ENCODE peak calls at places on chromosome 7, in six cellular contexts. Q is mammary epithelial cell; N is Ammon's horn; C is stimulated activated CD4-positive, alpha-beta T cell treated with anti-CD3 and anti-CD28 coated beads, TNF-alpha, amount 100 ng/mL, for 4 hours; I is aorta; W is iPS DF 6.9. A is an unnamed sample.

GRCh38 chr7:19508821-19509220 is 200.0 kb downstream of the POLR1F start:
- DNase-seq in Q (peak; percentile 7), N (no peak), C (no peak), I (no peak), W (no peak), A (no peak)

GRCh38 chr7:158743219-158743618 is 38.6 kb upstream of the NCAPG2 start:
- DNase-seq in Q (no peak), N (no peak), C (no peak), I (no peak), W (no peak), A (no peak)

GRCh38 chr7:27140108-27140842 is 3.2 kb downstream of the HOXA5 start:
- DNase-seq in Q (peak; percentile 54), N (no peak), C (no peak), I (no peak), W (no peak), A (no peak)

GRCh38 chr7:146096994-146097393 is 19.6 kb upstream of the CNTNAP2 start:
- DNase-seq in Q (no peak), N (no peak), C (no peak), I (no peak), W (peak; percentile 66), A (peak; percentile 38)

GRCh38 chr7:92880212-92881090 is 44.1 kb upstream of the CDK6 start:
- DNase-seq in Q (peak; percentile 18), N (peak; percentile 44), C (no peak), I (peak; percentile 70), W (peak; percentile 71), A (peak; percentile 64)

GRCh38 chr7:92404170-92404614 is 43.1 kb upstream of the GATAD1 start:
- DNase-seq in Q (no peak), N (no peak), C (no peak), I (no peak), W (no peak), A (no peak)

GRCh38 chr7:876972-877311 is 588 bp downstream of the GET4 start:
- DNase-seq in Q (peak; percentile 56), N (no peak), C (no peak), I (peak; percentile 86), W (no peak), A (no peak)

GRCh38 chr7:30760514-30761213 is 8.7 kb downstream of the INMT start:
- DNase-seq in Q (no peak), N (no peak), C (no peak), I (no peak), W (no peak), A (no peak)

GRCh38 chr7:150357277-150357676 is 11.3 kb upstream of the REPIN1 start:
- DNase-seq in Q (no peak), N (peak; percentile 2), C (peak; percentile 26), I (peak; percentile 64), W (no peak), A (no peak)

GRCh38 chr7:149855368-149856305 is 17.5 kb downstream of the ZNF862 start:
- DNase-seq in Q (peak; percentile 46), N (no peak), C (no peak), I (no peak), W (no peak), A (no peak)

GRCh38 chr7:42315631-42316030 is 78.6 kb upstream of the GLI3 start:
- DNase-seq in Q (peak; percentile 17), N (no peak), C (no peak), I (no peak), W (no peak), A (no peak)

GRCh38 chr7:155878250-155878649 is 66.0 kb upstream of the SHH start:
- DNase-seq in Q (no peak), N (no peak), C (no peak), I (no peak), W (no peak), A (no peak)

GRCh38 chr7:142066536-142066935 is 45.0 kb upstream of the MGAM2 start:
- DNase-seq in Q (no peak), N (no peak), C (no peak), I (no peak), W (no peak), A (no peak)

GRCh38 chr7:115844857-115845256 is 185.7 kb downstream of the TFEC start:
- DNase-seq in Q (no peak), N (no peak), C (no peak), I (no peak), W (no peak), A (no peak)

GRCh38 chr7:155230169-155230593 is 67.5 kb upstream of the INSIG1 start:
- DNase-seq in Q (peak; percentile 100), N (peak; percentile 91), C (no peak), I (no peak), W (no peak), A (no peak)

GRCh38 chr7:35694161-35694783 is 663 bp downstream of the HERPUD2 start:
- DNase-seq in Q (peak; percentile 34), N (no peak), C (no peak), I (no peak), W (no peak), A (no peak)

GRCh38 chr7:85471312-85471711 is 284.5 kb upstream of the SEMA3D start:
- DNase-seq in Q (no peak), N (no peak), C (no peak), I (no peak), W (no peak), A (no peak)

GRCh38 chr7:64879097-64879730 is 23.9 kb upstream of the ZNF273 start:
- DNase-seq in Q (no peak), N (no peak), C (no peak), I (no peak), W (no peak), A (no peak)

GRCh38 chr7:22700559-22701002 is 26.4 kb upstream of the IL6 start:
- DNase-seq in Q (no peak), N (peak; percentile 38), C (no peak), I (no peak), W (no peak), A (no peak)

GRCh38 chr7:32670105-32670504 is 174.8 kb downstream of the AVL9 start:
- DNase-seq in Q (peak; percentile 61), N (no peak), C (no peak), I (no peak), W (no peak), A (no peak)

GRCh38 chr7:133602291-133602690 is 349.4 kb downstream of the EXOC4 start:
- DNase-seq in Q (peak; percentile 26), N (peak; percentile 16), C (no peak), I (no peak), W (no peak), A (no peak)

GRCh38 chr7:47302560-47302959 is 279.4 kb downstream of the TNS3 start:
- DNase-seq in Q (no peak), N (peak; percentile 60), C (no peak), I (no peak), W (no peak), A (no peak)

GRCh38 chr7:115153770-115154468 is 232.0 kb downstream of the MDFIC start:
- DNase-seq in Q (no peak), N (no peak), C (no peak), I (no peak), W (no peak), A (no peak)

GRCh38 chr7:73718438-73718881 is 1.0 kb downstream of the STX1A start:
- DNase-seq in Q (peak; percentile 59), N (no peak), C (no peak), I (no peak), W (no peak), A (no peak)

GRCh38 chr7:115869225-115869624 is 161.3 kb downstream of the TFEC start:
- DNase-seq in Q (no peak), N (no peak), C (no peak), I (no peak), W (no peak), A (no peak)

GRCh38 chr7:157573244-157573643 is 236.4 kb downstream of the DNAJB6 start:
- DNase-seq in Q (no peak), N (no peak), C (no peak), I (peak; percentile 10), W (no peak), A (no peak)